ENCODE peak calls at places on chromosome 6, in seven cellular contexts. G is left ventricle myocardium inferior, P is epithelial cell of esophagus, F is AG04449, M is A673, E is cardiac fibroblast, J is fibroblast of lung. C is an unnamed sample.
A peak's percentile ranks its signal among the peaks of the same experiment; 100 is the strongest.

GRCh38 chr6:81995548-81996289 is 243.2 kb upstream of the TENT5A start:
- DNase-seq in G (no peak), P (peak; percentile 79), F (no peak), M (peak; percentile 37), E (peak; percentile 30), J (peak; percentile 31), C (peak; percentile 78)

GRCh38 chr6:116461563-116462507 is 660 bp downstream of the CALHM6 start:
- DNase-seq in G (peak; percentile 51), P (peak; percentile 67), F (no peak), M (peak; percentile 15), E (peak; percentile 62), J (peak; percentile 50), C (no peak)

GRCh38 chr6:15588966-15589634 is 73.7 kb downstream of the DTNBP1 start:
- DNase-seq in G (no peak), P (peak; percentile 63), F (peak; percentile 55), M (no peak), E (peak; percentile 37), J (peak; percentile 68), C (no peak)

GRCh38 chr6:137928286-137928685 is 61.2 kb downstream of the TNFAIP3 start:
- DNase-seq in G (no peak), P (no peak), F (no peak), M (no peak), E (no peak), J (no peak), C (no peak)

GRCh38 chr6:159981591-159982245 is 12.8 kb downstream of the IGF2R start:
- DNase-seq in G (no peak), P (peak; percentile 44), F (no peak), M (no peak), E (peak; percentile 86), J (peak; percentile 83), C (no peak)

GRCh38 chr6:63598001-63598250 is 25.6 kb downstream of the LOC128125822 start:
- DNase-seq in G (no peak), P (no peak), F (no peak), M (peak; percentile 10), E (no peak), J (no peak), C (no peak)

GRCh38 chr6:89297695-89298351 is 17.3 kb downstream of the GABRR2 start:
- DNase-seq in G (peak; percentile 44), P (peak; percentile 98), F (peak; percentile 81), M (peak; percentile 91), E (peak; percentile 95), J (peak; percentile 98), C (peak; percentile 99)

GRCh38 chr6:50358113-50358512 is 308.4 kb upstream of the DEFB112 start:
- DNase-seq in G (no peak), P (no peak), F (no peak), M (no peak), E (no peak), J (no peak), C (no peak)

GRCh38 chr6:87633851-87634250 is 43.9 kb downstream of the ORC3 start:
- DNase-seq in G (no peak), P (no peak), F (no peak), M (no peak), E (no peak), J (no peak), C (no peak)

GRCh38 chr6:40348591-40348990 is 238.6 kb downstream of the LRFN2 start:
- DNase-seq in G (no peak), P (no peak), F (no peak), M (no peak), E (no peak), J (no peak), C (no peak)

GRCh38 chr6:56528412-56528841 is 114.3 kb downstream of the DST start:
- DNase-seq in G (no peak), P (peak; percentile 64), F (peak; percentile 95), M (no peak), E (peak; percentile 67), J (peak; percentile 94), C (no peak)

GRCh38 chr6:137723273-137724017 is 143.6 kb upstream of the TNFAIP3 start:
- DNase-seq in G (no peak), P (no peak), F (no peak), M (no peak), E (no peak), J (no peak), C (no peak)

GRCh38 chr6:121516331-121516730 is 80.9 kb downstream of the GJA1 start:
- DNase-seq in G (no peak), P (no peak), F (no peak), M (no peak), E (no peak), J (no peak), C (no peak)

GRCh38 chr6:153727910-153728309 is 311.1 kb upstream of the OPRM1 start:
- DNase-seq in G (no peak), P (peak; percentile 48), F (no peak), M (no peak), E (peak; percentile 24), J (no peak), C (no peak)

GRCh38 chr6:16523550-16524379 is 237.5 kb downstream of the ATXN1 start:
- DNase-seq in G (no peak), P (no peak), F (peak; percentile 89), M (peak; percentile 36), E (peak; percentile 97), J (peak; percentile 75), C (no peak)

GRCh38 chr6:149347067-149347466 is 29.6 kb downstream of the TAB2 start:
- DNase-seq in G (no peak), P (no peak), F (peak; percentile 14), M (no peak), E (peak; percentile 34), J (no peak), C (no peak)

GRCh38 chr6:89951574-89952360 is 57.5 kb downstream of the GJA10 start:
- DNase-seq in G (no peak), P (peak; percentile 68), F (no peak), M (no peak), E (peak; percentile 35), J (peak; percentile 14), C (no peak)

GRCh38 chr6:33192105-33192646 is at the start of gene COL11A2:
- DNase-seq in G (no peak), P (no peak), F (no peak), M (no peak), E (no peak), J (no peak), C (no peak)

GRCh38 chr6:129094147-129094546 is 211.2 kb downstream of the LAMA2 start:
- DNase-seq in G (no peak), P (no peak), F (no peak), M (no peak), E (peak; percentile 31), J (no peak), C (no peak)

GRCh38 chr6:72564231-72564630 is 57.6 kb upstream of the KCNQ5 start:
- DNase-seq in G (no peak), P (no peak), F (no peak), M (no peak), E (no peak), J (no peak), C (no peak)

GRCh38 chr6:72559067-72559466 is 62.8 kb upstream of the KCNQ5 start:
- DNase-seq in G (no peak), P (no peak), F (no peak), M (no peak), E (no peak), J (no peak), C (no peak)

GRCh38 chr6:72561629-72562028 is 60.2 kb upstream of the KCNQ5 start:
- DNase-seq in G (no peak), P (no peak), F (no peak), M (no peak), E (no peak), J (no peak), C (no peak)

GRCh38 chr6:72560721-72561593 is 60.9 kb upstream of the KCNQ5 start:
- DNase-seq in G (no peak), P (no peak), F (no peak), M (no peak), E (no peak), J (peak; percentile 9), C (no peak)
- TF ChIP-seq CTCF in G (no peak), P (no peak), F (no peak), M (peak; percentile 32), E (peak; percentile 19), J (no peak), C (peak; percentile 7)

GRCh38 chr6:133432021-133432989 is 191.1 kb downstream of the EYA4 start:
- DNase-seq in G (no peak), P (no peak), F (no peak), M (peak; percentile 66), E (no peak), J (no peak), C (no peak)

GRCh38 chr6:133426038-133426437 is 184.9 kb downstream of the EYA4 start:
- DNase-seq in G (no peak), P (no peak), F (no peak), M (no peak), E (no peak), J (no peak), C (no peak)

GRCh38 chr6:133428299-133428698 is 187.1 kb downstream of the EYA4 start:
- DNase-seq in G (no peak), P (peak; percentile 32), F (no peak), M (no peak), E (peak; percentile 6), J (no peak), C (no peak)

GRCh38 chr6:133431031-133431430 is 189.9 kb downstream of the EYA4 start:
- DNase-seq in G (no peak), P (no peak), F (no peak), M (no peak), E (no peak), J (no peak), C (no peak)

GRCh38 chr6:133430530-133430929 is 189.4 kb downstream of the EYA4 start:
- DNase-seq in G (no peak), P (no peak), F (no peak), M (no peak), E (no peak), J (no peak), C (no peak)
- H3K4me3 ChIP-seq in G (no peak overlapping the region), P (no peak overlapping the region), F (no peak overlapping the region), M (no peak overlapping the region), E (no peak overlapping the region), J (no peak overlapping the region), C (no peak overlapping the region)

GRCh38 chr6:167501831-167502385 is 177.0 kb downstream of the TTLL2 start:
- DNase-seq in G (no peak), P (no peak), F (no peak), M (peak; percentile 45), E (peak; percentile 25), J (no peak), C (no peak)
- TF ChIP-seq CTCF in G (peak; percentile 33), P (no peak), F (no peak), M (peak; percentile 49), E (no peak), J (no peak), C (no peak)

DNA sequence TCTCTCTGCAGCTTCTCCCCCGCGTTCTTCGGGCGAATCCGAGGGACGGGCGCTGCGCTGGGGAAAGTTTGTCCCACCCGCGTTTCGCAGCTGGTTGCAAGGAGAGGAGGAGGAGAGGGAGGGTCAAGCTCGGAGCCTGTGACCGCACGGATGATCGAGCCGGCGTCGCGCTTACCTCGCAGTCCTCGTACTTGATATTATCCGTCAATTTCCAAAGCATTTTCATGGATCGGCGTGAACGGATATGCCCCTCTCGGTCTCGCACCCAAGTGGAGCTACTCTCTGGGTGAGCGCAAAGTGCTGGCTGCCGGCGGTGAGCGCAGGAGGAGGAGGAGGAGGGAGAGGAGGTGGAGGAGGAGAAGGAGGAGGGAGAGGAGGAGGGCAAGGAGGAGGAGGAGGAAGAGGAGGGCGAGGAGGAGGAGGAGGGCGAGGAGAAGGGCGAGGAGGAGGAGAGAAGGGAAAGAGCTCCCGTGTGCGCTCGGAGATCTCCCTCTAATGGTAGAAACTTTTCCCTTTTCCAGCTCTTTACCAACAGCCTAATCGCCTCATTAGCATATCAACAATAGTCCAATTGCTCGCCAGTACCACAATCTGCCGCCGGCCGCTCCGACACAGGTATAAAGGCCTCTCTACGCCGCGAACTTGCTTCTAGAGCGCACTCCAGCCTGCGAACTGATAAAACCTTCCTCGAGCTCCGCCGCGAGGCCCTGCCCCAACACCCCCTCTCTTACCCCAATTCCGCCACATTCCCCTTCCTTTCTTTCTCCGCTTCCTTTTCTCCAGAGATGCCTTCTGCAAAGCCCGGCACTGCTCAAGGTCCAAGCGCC is at the start of gene TFAP2A:
- DNase-seq in G (no peak), P (peak; percentile 95), F (no peak), M (peak; percentile 86), E (peak; percentile 61), J (no peak), C (no peak)
- H3K4me3 ChIP-seq in G (peak within 1 kb of the TSS; percentile 74), P (peak within 1 kb of the TSS; percentile 84), F (peak within 1 kb of the TSS; percentile 62), M (peak within 1 kb of the TSS; percentile 75), E (no peak within 1 kb of the TSS), J (no peak within 1 kb of the TSS), C (peak within 1 kb of the TSS; percentile 15)

C was measured in retinal pigment epithelial cell.